ENCODE peak calls at places on chromosomes 5 and 9, in five cellular contexts. One of them, this sample, is unnamed.

GRCh38 chr9:114898741-114899140 is 31.6 kb downstream of the TNFSF8 start:
- DNase-seq in choroid plexus epithelial cell: no peak
- DNase-seq in right lobe of liver: peak; percentile 32
- DNase-seq in Calu3: no peak
- DNase-seq in heart right ventricle: peak; percentile 26
- DNase-seq in this sample: no peak

GRCh38 chr5:143412656-143413342 is 9.3 kb upstream of the NR3C1 start:
- DNase-seq in choroid plexus epithelial cell: no peak
- DNase-seq in right lobe of liver: no peak
- DNase-seq in Calu3: no peak
- DNase-seq in heart right ventricle: no peak
- DNase-seq in this sample: no peak

GRCh38 chr9:72363908-72364678 is 915 bp downstream of the ZFAND5 start:
- DNase-seq in choroid plexus epithelial cell: peak; percentile 69
- DNase-seq in right lobe of liver: peak; percentile 79
- DNase-seq in Calu3: peak; percentile 28
- DNase-seq in heart right ventricle: peak; percentile 81
- DNase-seq in this sample: peak; percentile 38

GRCh38 chr5:131530706-131531331 is 104.2 kb downstream of the RAPGEF6 start:
- DNase-seq in choroid plexus epithelial cell: no peak
- DNase-seq in right lobe of liver: no peak
- DNase-seq in Calu3: no peak
- DNase-seq in heart right ventricle: no peak
- DNase-seq in this sample: no peak

GRCh38 chr5:92552206-92553160 is 1028.5 kb downstream of the NR2F1-AS1 start:
- DNase-seq in choroid plexus epithelial cell: peak; percentile 100
- DNase-seq in right lobe of liver: no peak
- DNase-seq in Calu3: peak; percentile 28
- DNase-seq in heart right ventricle: no peak
- DNase-seq in this sample: no peak

GRCh38 chr5:75640395-75640794 is 29.1 kb downstream of the ANKDD1B start:
- DNase-seq in choroid plexus epithelial cell: peak; percentile 95
- DNase-seq in right lobe of liver: no peak
- DNase-seq in Calu3: no peak
- DNase-seq in heart right ventricle: no peak
- DNase-seq in this sample: no peak

GRCh38 chr5:150499437-150499956 is 8.4 kb upstream of the NDST1 start:
- DNase-seq in choroid plexus epithelial cell: no peak
- DNase-seq in right lobe of liver: no peak
- DNase-seq in Calu3: no peak
- DNase-seq in heart right ventricle: no peak
- DNase-seq in this sample: no peak

GRCh38 chr9:87587356-87587745 is 89.7 kb downstream of the DAPK1 start:
- DNase-seq in choroid plexus epithelial cell: no peak
- DNase-seq in right lobe of liver: no peak
- DNase-seq in Calu3: no peak
- DNase-seq in heart right ventricle: no peak
- DNase-seq in this sample: no peak

GRCh38 chr5:62982348-62982747 is 403.7 kb downstream of the LRRC70 start:
- DNase-seq in choroid plexus epithelial cell: peak; percentile 59
- DNase-seq in right lobe of liver: no peak
- DNase-seq in Calu3: no peak
- DNase-seq in heart right ventricle: no peak
- DNase-seq in this sample: no peak

GRCh38 chr5:13278148-13278547 is 666.3 kb downstream of the DNAH5 start:
- DNase-seq in choroid plexus epithelial cell: no peak
- DNase-seq in right lobe of liver: no peak
- DNase-seq in Calu3: no peak
- DNase-seq in heart right ventricle: no peak
- DNase-seq in this sample: no peak

GRCh38 chr9:114246558-114246957 is 76.3 kb upstream of the ORM1 start:
- DNase-seq in choroid plexus epithelial cell: no peak
- DNase-seq in right lobe of liver: no peak
- DNase-seq in Calu3: no peak
- DNase-seq in heart right ventricle: no peak
- DNase-seq in this sample: no peak

GRCh38 chr9:72509635-72510034 is 11.8 kb upstream of the TMC1 start:
- DNase-seq in choroid plexus epithelial cell: peak; percentile 42
- DNase-seq in right lobe of liver: no peak
- DNase-seq in Calu3: no peak
- DNase-seq in heart right ventricle: no peak
- DNase-seq in this sample: no peak

GRCh38 chr5:157267025-157267424 is 1.1 kb downstream of the CYFIP2 start:
- DNase-seq in choroid plexus epithelial cell: no peak
- DNase-seq in right lobe of liver: no peak
- DNase-seq in Calu3: no peak
- DNase-seq in heart right ventricle: no peak
- DNase-seq in this sample: no peak

GRCh38 chr5:157267766-157268480 is 2.0 kb downstream of the CYFIP2 start:
- DNase-seq in choroid plexus epithelial cell: no peak
- DNase-seq in right lobe of liver: no peak
- DNase-seq in Calu3: no peak
- DNase-seq in heart right ventricle: peak; percentile 33
- DNase-seq in this sample: no peak

GRCh38 chr5:157265714-157266285 is at the start of gene CYFIP2:
- DNase-seq in choroid plexus epithelial cell: no peak
- DNase-seq in right lobe of liver: peak; percentile 81
- DNase-seq in Calu3: peak; percentile 74
- DNase-seq in heart right ventricle: no peak
- DNase-seq in this sample: peak; percentile 55

GRCh38 chr5:157269165-157269671 is 3.3 kb downstream of the CYFIP2 start:
- DNase-seq in choroid plexus epithelial cell: no peak
- DNase-seq in right lobe of liver: peak; percentile 50
- DNase-seq in Calu3: no peak
- DNase-seq in heart right ventricle: no peak
- DNase-seq in this sample: no peak

DNA sequence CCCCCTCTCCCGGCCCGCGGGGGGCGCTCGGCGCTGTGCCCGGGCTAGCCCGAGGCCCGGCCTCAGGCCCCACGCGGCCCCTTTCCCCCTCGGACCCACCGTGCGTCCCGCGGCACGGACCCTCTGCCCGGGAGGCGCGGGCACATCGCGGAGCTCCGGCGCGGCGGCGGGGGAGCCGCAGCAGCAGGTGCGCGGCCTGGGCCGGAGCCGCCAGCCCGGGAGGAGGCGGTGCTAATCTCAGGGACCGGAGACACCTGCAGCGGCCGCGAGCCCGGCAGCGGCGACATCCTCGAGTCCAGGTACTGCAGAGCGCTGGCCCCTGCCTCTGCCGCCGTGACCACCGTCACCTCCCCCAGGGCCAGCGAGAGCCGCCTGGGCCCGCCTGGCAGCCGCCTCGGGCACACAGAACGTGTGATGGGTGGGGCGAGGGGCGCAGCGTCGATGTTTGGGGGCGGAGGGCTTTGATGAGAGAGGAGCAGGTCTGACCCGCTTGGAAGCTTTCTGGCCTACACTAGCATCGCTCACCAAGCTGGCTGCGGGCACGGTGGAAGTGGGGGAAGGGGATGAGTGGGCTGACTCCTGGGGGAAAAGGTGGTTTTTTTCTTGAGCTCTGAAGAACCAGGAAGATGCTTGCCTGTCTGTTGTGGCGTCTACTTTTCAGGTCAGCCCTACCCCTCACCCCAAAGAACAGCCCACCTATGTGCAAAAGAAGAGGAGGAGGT is 524 bp downstream of the CYFIP2 start:
- DNase-seq in choroid plexus epithelial cell: no peak
- DNase-seq in right lobe of liver: peak; percentile 53
- DNase-seq in Calu3: peak; percentile 74
- DNase-seq in heart right ventricle: no peak
- DNase-seq in this sample: no peak
- TF ChIP-seq CTCF in choroid plexus epithelial cell: no peak
- TF ChIP-seq CTCF in right lobe of liver: no peak
- TF ChIP-seq CTCF in Calu3: peak; percentile 44
- TF ChIP-seq CTCF in heart right ventricle: no peak
- TF ChIP-seq CTCF in this sample: peak; percentile 34

GRCh38 chr5:29005386-29005785 is 1967.0 kb upstream of the CDH9 start:
- DNase-seq in choroid plexus epithelial cell: peak; percentile 4
- DNase-seq in right lobe of liver: no peak
- DNase-seq in Calu3: no peak
- DNase-seq in heart right ventricle: no peak
- DNase-seq in this sample: no peak
- TF ChIP-seq CTCF in choroid plexus epithelial cell: no peak
- TF ChIP-seq CTCF in right lobe of liver: peak; percentile 36
- TF ChIP-seq CTCF in Calu3: no peak
- TF ChIP-seq CTCF in heart right ventricle: no peak
- TF ChIP-seq CTCF in this sample: peak; percentile 46

GRCh38 chr5:169980418-169981053 is at the start of gene INSYN2B:
- DNase-seq in choroid plexus epithelial cell: peak; percentile 94
- DNase-seq in right lobe of liver: peak; percentile 41
- DNase-seq in Calu3: peak; percentile 71
- DNase-seq in heart right ventricle: peak; percentile 40
- DNase-seq in this sample: peak; percentile 80
- TF ChIP-seq CTCF in choroid plexus epithelial cell: peak; percentile 80
- TF ChIP-seq CTCF in right lobe of liver: peak; percentile 51
- TF ChIP-seq CTCF in Calu3: peak; percentile 50
- TF ChIP-seq CTCF in heart right ventricle: peak; percentile 57
- TF ChIP-seq CTCF in this sample: peak; percentile 80

DNA sequence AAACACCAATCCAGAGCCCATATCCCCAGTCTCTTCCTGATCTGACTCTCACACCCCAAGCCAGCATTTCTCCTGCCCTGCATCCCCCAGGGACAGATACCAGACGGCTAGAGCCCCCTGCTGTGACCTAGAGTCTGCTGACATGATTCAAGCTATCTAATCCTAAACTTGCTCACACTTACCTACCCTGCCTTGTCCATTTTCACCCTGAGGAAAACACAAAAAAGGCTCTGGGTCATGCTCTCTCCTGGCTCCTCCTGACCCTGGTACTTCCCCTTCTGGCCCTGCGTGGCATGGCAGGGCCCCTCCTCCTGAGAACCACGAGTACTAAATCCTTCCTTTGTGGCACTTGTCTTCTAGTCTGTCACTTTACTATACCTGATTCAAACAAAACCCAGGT is 2.8 kb upstream of the ARRDC1 start:
- DNase-seq in choroid plexus epithelial cell: peak; percentile 40
- DNase-seq in right lobe of liver: no peak
- DNase-seq in Calu3: no peak
- DNase-seq in heart right ventricle: no peak
- DNase-seq in this sample: no peak
- TF ChIP-seq CTCF in choroid plexus epithelial cell: no peak
- TF ChIP-seq CTCF in right lobe of liver: no peak
- TF ChIP-seq CTCF in Calu3: no peak
- TF ChIP-seq CTCF in heart right ventricle: no peak
- TF ChIP-seq CTCF in this sample: no peak

This sample was measured in neural crest cell.